ENCODE peak calls at places on chromosomes 5 and 9, in four cellular contexts. One of them, this sample, is unnamed.

GRCh38 chr5:158398360-158399201 is 539.6 kb upstream of the CLINT1 start:
- DNase-seq in PC-3: no peak
- DNase-seq in substantia nigra: no peak
- DNase-seq in heart right ventricle: no peak
- DNase-seq in this sample: no peak

GRCh38 chr9:137482094-137482781 is 23.1 kb upstream of the NSMF start:
- DNase-seq in PC-3: peak
- DNase-seq in substantia nigra: no peak
- DNase-seq in heart right ventricle: peak
- DNase-seq in this sample: no peak

GRCh38 chr9:26394025-26394424 is 498.6 kb downstream of the CAAP1 start:
- DNase-seq in PC-3: no peak
- DNase-seq in substantia nigra: no peak
- DNase-seq in heart right ventricle: no peak
- DNase-seq in this sample: no peak

GRCh38 chr5:39130716-39131115 is 56.5 kb upstream of the RICTOR start:
- DNase-seq in PC-3: peak
- DNase-seq in substantia nigra: no peak
- DNase-seq in heart right ventricle: no peak
- DNase-seq in this sample: no peak

GRCh38 chr5:88664630-88665029 is 218.4 kb downstream of the MEF2C start:
- DNase-seq in PC-3: no peak
- DNase-seq in substantia nigra: no peak
- DNase-seq in heart right ventricle: no peak
- DNase-seq in this sample: no peak

GRCh38 chr9:278651-279050 is 64.0 kb downstream of the DOCK8 start:
- DNase-seq in PC-3: no peak
- DNase-seq in substantia nigra: no peak
- DNase-seq in heart right ventricle: no peak
- DNase-seq in this sample: peak

GRCh38 chr5:97062046-97062445 is 80.4 kb downstream of the LIX1 start:
- DNase-seq in PC-3: no peak
- DNase-seq in substantia nigra: no peak
- DNase-seq in heart right ventricle: no peak
- DNase-seq in this sample: no peak

GRCh38 chr5:15995206-15996052 is 184.2 kb downstream of the MARCHF11 start:
- DNase-seq in PC-3: peak
- DNase-seq in substantia nigra: no peak
- DNase-seq in heart right ventricle: no peak
- DNase-seq in this sample: no peak

GRCh38 chr5:42951169-42951846 is 88.8 kb downstream of the ANXA2R start:
- DNase-seq in PC-3: no peak
- DNase-seq in substantia nigra: no peak
- DNase-seq in heart right ventricle: peak
- DNase-seq in this sample: peak

GRCh38 chr9:132239999-132240859 is 78.4 kb downstream of the NTNG2 start:
- DNase-seq in PC-3: no peak
- DNase-seq in substantia nigra: no peak
- DNase-seq in heart right ventricle: no peak
- DNase-seq in this sample: no peak

GRCh38 chr5:34923694-34924461 is 5.5 kb upstream of the DNAJC21 start:
- DNase-seq in PC-3: peak
- DNase-seq in substantia nigra: no peak
- DNase-seq in heart right ventricle: no peak
- DNase-seq in this sample: no peak

GRCh38 chr5:68215888-68216736 is 556 bp downstream of the PIK3R1 start:
- DNase-seq in PC-3: no peak
- DNase-seq in substantia nigra: peak
- DNase-seq in heart right ventricle: peak
- DNase-seq in this sample: peak

GRCh38 chr5:127899214-127899610 is 184.4 kb upstream of the SLC12A2 start:
- DNase-seq in PC-3: no peak
- DNase-seq in substantia nigra: no peak
- DNase-seq in heart right ventricle: no peak
- DNase-seq in this sample: no peak

GRCh38 chr5:109411627-109412026 is 1.9 kb upstream of the PJA2 start:
- DNase-seq in PC-3: peak
- DNase-seq in substantia nigra: no peak
- DNase-seq in heart right ventricle: no peak
- DNase-seq in this sample: no peak

GRCh38 chr5:173829826-173830225 is 58.3 kb upstream of the CPEB4 start:
- DNase-seq in PC-3: peak
- DNase-seq in substantia nigra: no peak
- DNase-seq in heart right ventricle: no peak
- DNase-seq in this sample: no peak

GRCh38 chr5:850511-851006 is at the start of gene ZDHHC11:
- DNase-seq in PC-3: peak
- DNase-seq in substantia nigra: no peak
- DNase-seq in heart right ventricle: peak
- DNase-seq in this sample: no peak

GRCh38 chr5:102450313-102450990 is 48.3 kb downstream of the SLCO6A1 start:
- DNase-seq in PC-3: peak
- DNase-seq in substantia nigra: no peak
- DNase-seq in heart right ventricle: no peak
- DNase-seq in this sample: no peak

GRCh38 chr5:67214713-67215591 is 18.4 kb upstream of the CD180 start:
- DNase-seq in PC-3: no peak
- DNase-seq in substantia nigra: no peak
- DNase-seq in heart right ventricle: no peak
- DNase-seq in this sample: no peak

GRCh38 chr5:67211926-67212325 is 15.3 kb upstream of the CD180 start:
- DNase-seq in PC-3: peak
- DNase-seq in substantia nigra: no peak
- DNase-seq in heart right ventricle: no peak
- DNase-seq in this sample: no peak

GRCh38 chr5:67221487-67222242 is 25.1 kb upstream of the CD180 start:
- DNase-seq in PC-3: no peak
- DNase-seq in substantia nigra: no peak
- DNase-seq in heart right ventricle: no peak
- DNase-seq in this sample: peak

GRCh38 chr5:67214036-67214435 is 17.4 kb upstream of the CD180 start:
- DNase-seq in PC-3: peak
- DNase-seq in substantia nigra: no peak
- DNase-seq in heart right ventricle: no peak
- DNase-seq in this sample: no peak

GRCh38 chr5:67215592-67216471 is 19.2 kb upstream of the CD180 start:
- DNase-seq in PC-3: no peak
- DNase-seq in substantia nigra: peak
- DNase-seq in heart right ventricle: peak
- DNase-seq in this sample: peak
- H3K27ac ChIP-seq in PC-3: no peak
- H3K27ac ChIP-seq in substantia nigra: no peak
- H3K27ac ChIP-seq in heart right ventricle: peak
- H3K27ac ChIP-seq in this sample: peak

GRCh38 chr5:139390639-139391569 is 1.2 kb upstream of the MZB1 start:
- DNase-seq in PC-3: peak
- DNase-seq in substantia nigra: no peak
- DNase-seq in heart right ventricle: no peak
- DNase-seq in this sample: no peak
- H3K27ac ChIP-seq in PC-3: peak
- H3K27ac ChIP-seq in substantia nigra: no peak
- H3K27ac ChIP-seq in heart right ventricle: peak
- H3K27ac ChIP-seq in this sample: no peak

GRCh38 chr9:114450833-114451706 is 54.2 kb downstream of the WHRN start:
- DNase-seq in PC-3: no peak
- DNase-seq in substantia nigra: no peak
- DNase-seq in heart right ventricle: no peak
- DNase-seq in this sample: no peak
- H3K27ac ChIP-seq in PC-3: no peak
- H3K27ac ChIP-seq in substantia nigra: no peak
- H3K27ac ChIP-seq in heart right ventricle: no peak
- H3K27ac ChIP-seq in this sample: peak

GRCh38 chr5:179755022-179755421 is 22.4 kb downstream of the MAML1 start:
- DNase-seq in PC-3: no peak
- DNase-seq in substantia nigra: no peak
- DNase-seq in heart right ventricle: no peak
- DNase-seq in this sample: no peak
- H3K27ac ChIP-seq in PC-3: no peak
- H3K27ac ChIP-seq in substantia nigra: no peak
- H3K27ac ChIP-seq in heart right ventricle: peak
- H3K27ac ChIP-seq in this sample: no peak

GRCh38 chr5:154654484-154655375 is 100.4 kb upstream of the LARP1 start:
- DNase-seq in PC-3: no peak
- DNase-seq in substantia nigra: no peak
- DNase-seq in heart right ventricle: no peak
- DNase-seq in this sample: no peak

GRCh38 chr5:154653764-154654483 is 101.3 kb upstream of the LARP1 start:
- DNase-seq in PC-3: no peak
- DNase-seq in substantia nigra: no peak
- DNase-seq in heart right ventricle: no peak
- DNase-seq in this sample: no peak

GRCh38 chr5:154653418-154653763 is 101.8 kb upstream of the LARP1 start:
- DNase-seq in PC-3: no peak
- DNase-seq in substantia nigra: no peak
- DNase-seq in heart right ventricle: no peak
- DNase-seq in this sample: no peak

GRCh38 chr5:154648706-154649105 is 106.5 kb upstream of the LARP1 start:
- DNase-seq in PC-3: no peak
- DNase-seq in substantia nigra: no peak
- DNase-seq in heart right ventricle: no peak
- DNase-seq in this sample: no peak

GRCh38 chr5:154652746-154653417 is 102.3 kb upstream of the LARP1 start:
- DNase-seq in PC-3: no peak
- DNase-seq in substantia nigra: no peak
- DNase-seq in heart right ventricle: no peak
- DNase-seq in this sample: no peak
- H3K27ac ChIP-seq in PC-3: no peak
- H3K27ac ChIP-seq in substantia nigra: no peak
- H3K27ac ChIP-seq in heart right ventricle: no peak
- H3K27ac ChIP-seq in this sample: no peak

GRCh38 chr5:141864371-141865370 is 13.5 kb downstream of the PCDH1 start:
- DNase-seq in PC-3: no peak
- DNase-seq in substantia nigra: no peak
- DNase-seq in heart right ventricle: no peak
- DNase-seq in this sample: no peak

GRCh38 chr5:141866111-141866510 is 12.1 kb downstream of the PCDH1 start:
- DNase-seq in PC-3: peak
- DNase-seq in substantia nigra: peak
- DNase-seq in heart right ventricle: no peak
- DNase-seq in this sample: no peak

GRCh38 chr5:141865406-141865805 is 12.8 kb downstream of the PCDH1 start:
- DNase-seq in PC-3: no peak
- DNase-seq in substantia nigra: no peak
- DNase-seq in heart right ventricle: no peak
- DNase-seq in this sample: no peak

GRCh38 chr5:141862936-141863543 is 15.2 kb downstream of the PCDH1 start:
- DNase-seq in PC-3: no peak
- DNase-seq in substantia nigra: no peak
- DNase-seq in heart right ventricle: no peak
- DNase-seq in this sample: no peak

DNA sequence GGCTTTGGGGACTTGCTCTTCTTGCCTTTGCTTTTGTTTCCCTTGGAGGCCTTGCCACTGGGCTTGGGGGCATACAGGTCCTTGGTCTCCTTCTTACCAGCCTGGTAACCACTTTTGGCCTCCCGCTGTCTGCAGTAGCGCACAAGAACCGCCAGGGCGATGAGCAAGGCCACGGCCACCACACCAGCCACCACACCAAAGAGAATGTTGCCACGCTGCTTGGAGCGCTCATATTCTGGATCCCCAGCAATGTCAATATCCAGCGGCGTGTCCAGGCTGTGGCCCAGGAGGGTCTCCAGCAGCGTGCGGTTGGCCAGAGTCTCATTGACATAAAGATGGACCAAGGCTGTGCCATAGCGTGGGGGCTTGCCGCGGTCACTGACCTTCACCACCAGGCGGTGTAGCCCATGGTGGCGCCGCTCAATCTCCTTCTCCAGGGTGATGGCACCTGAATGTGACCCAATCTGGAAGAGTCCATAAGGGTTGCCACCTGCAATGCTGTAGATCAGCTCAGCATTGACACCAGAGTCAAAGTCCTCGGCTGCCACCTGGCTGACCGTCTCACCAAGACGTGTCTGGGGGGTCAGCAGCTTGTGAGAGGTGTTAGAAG is 14.5 kb downstream of the PCDH1 start:
- DNase-seq in PC-3: no peak
- DNase-seq in substantia nigra: no peak
- DNase-seq in heart right ventricle: no peak
- DNase-seq in this sample: no peak
- H3K27ac ChIP-seq in PC-3: no peak
- H3K27ac ChIP-seq in substantia nigra: no peak
- H3K27ac ChIP-seq in heart right ventricle: no peak
- H3K27ac ChIP-seq in this sample: no peak

DNA sequence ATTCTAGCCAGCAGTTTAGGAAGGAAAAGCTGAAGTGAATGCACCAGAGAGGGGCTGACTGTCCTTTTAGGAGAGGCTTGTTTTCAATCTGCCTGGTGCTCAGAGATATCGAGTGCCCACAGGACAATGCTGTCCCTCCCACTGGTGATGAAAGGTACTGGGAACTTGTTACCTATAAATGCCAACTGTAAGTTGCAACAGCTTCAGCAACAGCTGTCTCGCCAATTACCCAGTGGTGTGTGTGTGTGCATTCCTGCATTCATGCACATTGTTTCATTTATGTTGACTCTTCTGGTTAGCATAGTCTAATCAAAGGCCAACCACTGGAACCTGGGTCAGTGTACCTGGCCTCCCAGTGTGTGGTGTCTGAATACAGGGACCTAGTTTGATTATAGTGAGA is 161.1 kb downstream of the CSNK1G3 start:
- DNase-seq in PC-3: no peak
- DNase-seq in substantia nigra: no peak
- DNase-seq in heart right ventricle: peak
- DNase-seq in this sample: no peak
- H3K27ac ChIP-seq in PC-3: no peak
- H3K27ac ChIP-seq in substantia nigra: no peak
- H3K27ac ChIP-seq in heart right ventricle: peak
- H3K27ac ChIP-seq in this sample: no peak

DNA sequence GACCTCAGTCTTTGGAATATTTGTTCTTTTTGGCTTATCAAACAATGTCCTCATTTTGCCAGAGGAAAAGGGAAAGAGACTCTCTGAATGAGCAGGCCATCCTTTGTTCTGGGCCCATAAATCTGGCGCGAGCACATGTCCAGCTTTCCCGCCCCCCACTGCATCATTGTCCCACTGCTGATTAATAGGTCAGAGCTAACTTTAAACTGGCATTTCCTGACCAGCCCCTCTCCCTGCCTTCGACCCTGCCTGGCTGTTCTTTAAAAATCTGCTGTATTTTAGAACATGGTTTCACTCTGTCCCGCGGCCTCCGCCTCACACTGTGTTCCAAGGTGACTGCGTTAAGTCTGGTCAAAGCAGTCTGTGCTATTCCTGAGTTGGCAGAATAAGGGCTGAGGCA is 178.1 kb upstream of the KLF4 start:
- DNase-seq in PC-3: no peak
- DNase-seq in substantia nigra: no peak
- DNase-seq in heart right ventricle: peak
- DNase-seq in this sample: no peak
- H3K27ac ChIP-seq in PC-3: no peak
- H3K27ac ChIP-seq in substantia nigra: no peak
- H3K27ac ChIP-seq in heart right ventricle: peak
- H3K27ac ChIP-seq in this sample: no peak

GRCh38 chr5:50440651-50441478 is at the start of gene EMB:
- DNase-seq in PC-3: peak
- DNase-seq in substantia nigra: peak
- DNase-seq in heart right ventricle: peak
- DNase-seq in this sample: peak
- H3K27ac ChIP-seq in PC-3: no peak
- H3K27ac ChIP-seq in substantia nigra: no peak
- H3K27ac ChIP-seq in heart right ventricle: peak
- H3K27ac ChIP-seq in this sample: peak